ENCODE peak calls at places on chromosomes 16 and 17, in four cellular contexts. A, W, Y and M are unnamed samples.

GRCh38 chr16:67101683-67102082 is 8.1 kb upstream of the PHAF1 start:
- DNase-seq in A (no peak), Y (no peak), W (no peak), M (no peak)

GRCh38 chr16:83158320-83158957 is 531.7 kb downstream of the CDH13 start:
- DNase-seq in W (no peak), Y (no peak), A (no peak), M (no peak)

GRCh38 chr17:29579866-29580771 is 9.3 kb downstream of the GIT1 start:
- DNase-seq in W (peak; percentile 80), Y (no peak), A (peak; percentile 75), M (peak; percentile 64)

GRCh38 chr17:43756176-43756575 is 2.4 kb downstream of the SOST start:
- DNase-seq in A (no peak), Y (no peak), W (no peak), M (no peak)

GRCh38 chr17:40468560-40468959 is 25.3 kb downstream of the IGFBP4 start:
- DNase-seq in A (no peak), Y (no peak), W (no peak), M (no peak)

GRCh38 chr16:2531696-2532493 is 687 bp upstream of the CEMP1 start:
- DNase-seq in W (peak; percentile 99), A (peak; percentile 93), Y (peak; percentile 84), M (peak; percentile 92)

GRCh38 chr16:68450741-68451140 is 2.4 kb upstream of the SMPD3 start:
- DNase-seq in W (no peak), Y (no peak), A (no peak), M (no peak)

GRCh38 chr17:66578781-66579489 is 256.0 kb upstream of the CACNG5 start:
- DNase-seq in Y (no peak), W (no peak), A (no peak), M (no peak)

GRCh38 chr17:61531223-61531622 is 59.8 kb downstream of the NACA2 start:
- DNase-seq in A (no peak), W (no peak), Y (no peak), M (no peak)

GRCh38 chr17:78387982-78388941 is 9.8 kb downstream of the PGS1 start:
- DNase-seq in W (no peak), Y (no peak), A (no peak), M (no peak)
- TF ChIP-seq TARDBP in W (no peak), Y (no peak), A (no peak), M (no peak)

GRCh38 chr17:47315451-47316266 is 8.1 kb upstream of the EFCAB13 start:
- DNase-seq in Y (peak; percentile 48), W (peak; percentile 80), A (peak; percentile 70), M (peak; percentile 71)
- TF ChIP-seq TARDBP in Y (no peak), W (no peak), A (no peak), M (no peak)

GRCh38 chr16:47506800-47507199 is 45.7 kb downstream of the PHKB start:
- DNase-seq in Y (no peak), A (no peak), W (no peak), M (no peak)

GRCh38 chr16:47499700-47500264 is 38.7 kb downstream of the PHKB start:
- DNase-seq in A (no peak), Y (no peak), W (no peak), M (peak; percentile 96)

GRCh38 chr16:47504599-47504998 is 43.5 kb downstream of the PHKB start:
- DNase-seq in Y (no peak), W (no peak), A (no peak), M (no peak)

GRCh38 chr16:47507701-47508100 is 46.6 kb downstream of the PHKB start:
- DNase-seq in W (no peak), Y (no peak), A (no peak), M (no peak)

GRCh38 chr16:47503936-47504335 is 42.8 kb downstream of the PHKB start:
- DNase-seq in W (no peak), A (no peak), Y (no peak), M (no peak)
- TF ChIP-seq TARDBP in W (no peak), A (no peak), Y (no peak), M (no peak)

GRCh38 chr17:81553018-81553615 is 964 bp upstream of the FAAP100 start:
- DNase-seq in A (peak; percentile 79), W (peak; percentile 91), Y (peak; percentile 53), M (peak; percentile 70)
- TF ChIP-seq TARDBP in A (no peak), W (no peak), Y (no peak), M (peak; percentile 0)